ENCODE peak calls at places on chromosome X, in four cellular contexts. Q is HepG2, P is GM12878, B is H1. Y is an unnamed sample. For H3K36me3, the result is how much of the 10 kb centered on the place peaks cover.

GRCh38 chrX:30302957-30303356 is 6.2 kb downstream of the NR0B1 start:
- DNase-seq in P (no peak), Q (no peak), B (no peak), Y (no peak)

GRCh38 chrX:2552621-2553297 is 52.0 kb upstream of the DHRSX start:
- DNase-seq in P (no peak), B (no peak), Q (peak), Y (no peak)

GRCh38 chrX:358651-359143 is 28.0 kb downstream of the PPP2R3B start:
- DNase-seq in B (no peak), P (no peak), Q (no peak), Y (no peak)

GRCh38 chrX:20265726-20266681 is 705 bp downstream of the RPS6KA3 start:
- DNase-seq in P (no peak), Q (no peak), B (no peak), Y (peak)

GRCh38 chrX:125287282-125287681 is 32.4 kb upstream of the TEX13C start:
- DNase-seq in P (no peak), B (no peak), Q (no peak), Y (no peak)

GRCh38 chrX:46840946-46841740 is 4.3 kb downstream of the RP2 start:
- DNase-seq in P (no peak), Q (no peak), B (no peak), Y (no peak)

GRCh38 chrX:48911407-48912182 is at the start of gene SLC35A2:
- DNase-seq in B (no peak), Q (peak), P (no peak), Y (peak)

GRCh38 chrX:108415891-108416290 is 22.3 kb downstream of the COL4A6 start:
- DNase-seq in Q (no peak), P (no peak), B (no peak), Y (no peak)

GRCh38 chrX:56564921-56565861 is 1.8 kb downstream of the UBQLN2 start:
- DNase-seq in B (no peak), P (no peak), Q (peak), Y (peak)

GRCh38 chrX:69138512-69138911 is 26.7 kb downstream of the PJA1 start:
- DNase-seq in P (no peak), B (no peak), Q (no peak), Y (no peak)

GRCh38 chrX:8289523-8289922 is 118.5 kb upstream of the VCX2 start:
- DNase-seq in P (no peak), Q (no peak), B (no peak), Y (no peak)

GRCh38 chrX:2767631-2768455 is 16.0 kb downstream of the XG start:
- DNase-seq in B (no peak), P (no peak), Q (peak), Y (no peak)

GRCh38 chrX:30892591-30892990 is 3.5 kb upstream of the TAB3 start:
- DNase-seq in B (no peak), P (no peak), Q (no peak), Y (no peak)

GRCh38 chrX:105191878-105192277 is 28.6 kb downstream of the TEX13A start:
- DNase-seq in B (no peak), Q (no peak), P (no peak), Y (no peak)

GRCh38 chrX:10079155-10079711 is 77.5 kb upstream of the CLCN4 start:
- DNase-seq in Q (peak), P (no peak), B (no peak), Y (no peak)

GRCh38 chrX:31629195-31629594 is 557.4 kb upstream of the FTHL17 start:
- DNase-seq in P (no peak), B (no peak), Q (no peak), Y (no peak)

GRCh38 chrX:63889001-63889400 is 104.0 kb upstream of the ARHGEF9 start:
- DNase-seq in Q (no peak), B (no peak), P (no peak), Y (no peak)

GRCh38 chrX:3651272-3651671 is 62.2 kb downstream of the PRKX start:
- DNase-seq in B (no peak), Q (no peak), P (no peak), Y (no peak)

GRCh38 chrX:48802089-48802812 is 384 bp downstream of the HDAC6 start:
- DNase-seq in P (peak), Q (peak), B (peak), Y (peak)

GRCh38 chrX:47176101-47176740 is 17.4 kb upstream of the UBA1 start:
- DNase-seq in P (no peak), B (no peak), Q (no peak), Y (no peak)

GRCh38 chrX:141975839-141976238 is 72.1 kb downstream of the MAGEC1 start:
- DNase-seq in Q (no peak), P (no peak), B (no peak), Y (no peak)

GRCh38 chrX:98067611-98068010 is 1183.9 kb downstream of the RPA4 start:
- DNase-seq in P (no peak), B (no peak), Q (no peak), Y (no peak)

GRCh38 chrX:73289039-73289438 is 74.4 kb upstream of the NAP1L2 start:
- DNase-seq in B (peak), Q (no peak), P (no peak), Y (no peak)

GRCh38 chrX:111103246-111103645 is 7.3 kb downstream of the PAK3 start:
- DNase-seq in B (no peak), Q (no peak), P (no peak), Y (no peak)

GRCh38 chrX:150731795-150732194 is 38.6 kb downstream of the MTMR1 start:
- DNase-seq in P (no peak), Q (no peak), B (no peak), Y (peak)
- H3K36me3 ChIP-seq in P (under half), Q (under half), B (under half), Y (half or more)

GRCh38 chrX:12798601-12799000 is 7.4 kb downstream of the PRPS2 start:
- DNase-seq in B (no peak), Q (no peak), P (no peak), Y (no peak)
- TF ChIP-seq HDAC2 in B (no peak), Q (no peak), P (no peak), Y (no peak)

DNA sequence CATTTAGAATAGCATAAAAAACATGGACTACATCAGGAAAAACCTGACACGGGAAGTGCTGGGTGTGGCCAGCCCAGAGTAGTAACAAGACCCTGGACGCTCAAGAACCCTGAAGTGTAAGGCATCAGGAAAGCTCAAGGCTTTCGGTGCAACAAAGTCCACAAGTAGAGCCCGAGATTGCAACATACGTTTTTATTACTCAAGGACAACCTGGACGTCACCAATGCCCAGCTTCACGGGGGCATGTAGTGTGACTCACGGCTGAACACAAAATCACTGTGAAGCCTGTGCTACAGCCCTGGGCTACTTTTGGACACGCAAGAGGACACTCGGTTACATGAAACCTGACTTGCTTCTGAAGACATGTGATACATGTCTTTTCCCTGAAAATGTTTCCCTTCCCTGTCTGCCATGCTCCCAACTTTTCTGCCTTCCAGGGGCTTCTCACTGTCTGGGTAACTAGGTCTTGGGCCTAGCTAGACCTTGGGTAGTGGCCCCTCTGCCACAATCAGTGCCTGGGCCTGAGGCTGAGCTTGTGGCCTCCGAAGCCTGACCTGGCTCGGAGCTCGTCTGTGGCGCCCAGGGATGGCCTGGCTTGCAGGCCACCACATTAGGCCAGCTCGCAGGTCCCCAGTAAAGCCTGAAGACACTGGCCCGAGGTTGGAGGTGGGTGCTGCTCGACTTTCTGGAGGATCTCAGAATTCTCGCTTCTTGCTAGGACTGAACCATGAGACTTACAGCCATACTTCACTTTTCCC is 9.2 kb downstream of the IRAK1 start:
- DNase-seq in Q (peak), P (no peak), B (no peak), Y (no peak)
- H3K36me3 ChIP-seq in Q (under half), P (under half), B (under half), Y (half or more)

DNA sequence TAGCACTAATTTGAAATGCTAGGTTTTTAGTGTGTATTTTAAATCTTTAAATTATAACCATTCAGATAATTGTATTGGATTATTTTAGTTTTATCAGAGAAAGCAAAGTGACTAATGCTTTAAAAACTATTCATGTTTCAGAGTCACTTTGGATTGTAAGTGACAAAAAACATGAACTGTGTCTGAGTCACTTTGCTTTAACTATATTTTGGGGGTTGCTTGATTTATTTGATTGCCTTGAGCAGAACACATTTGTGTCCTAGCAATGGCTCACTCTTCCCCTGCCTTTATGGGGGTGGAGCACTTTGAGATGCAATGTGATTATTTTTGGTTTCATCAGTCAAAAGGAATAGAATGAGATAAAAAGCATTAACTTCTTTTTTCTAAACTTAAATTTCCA is 188.4 kb upstream of the ARX start:
- DNase-seq in P (no peak), Q (no peak), B (no peak), Y (no peak)
- TF ChIP-seq HDAC2 in P (no peak), Q (no peak), B (no peak), Y (no peak)

DNA sequence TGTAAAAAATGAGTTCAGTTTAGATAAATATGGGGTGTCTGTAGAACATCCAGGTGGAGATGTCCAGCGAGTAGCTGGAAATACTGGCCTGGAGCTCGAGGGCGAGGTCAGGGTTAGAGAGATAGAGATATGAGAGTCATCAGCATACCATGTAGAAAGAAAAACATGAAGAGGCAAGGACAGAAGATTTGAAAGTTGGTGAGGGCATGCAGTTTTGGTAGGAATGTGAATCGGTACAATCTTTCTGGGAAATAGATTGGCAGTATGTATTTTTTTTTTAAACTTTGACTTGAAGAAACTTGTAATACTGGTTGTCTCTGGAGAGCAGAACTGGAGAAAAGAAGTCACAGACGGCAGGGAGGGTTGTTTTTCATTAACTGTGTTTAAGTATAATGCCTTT is 2.4 kb upstream of the SNX12 start:
- DNase-seq in B (no peak), P (no peak), Q (no peak), Y (no peak)
- H3K36me3 ChIP-seq in B (under half), P (under half), Q (under half), Y (under half)

GRCh38 chrX:6383911-6384310 is 151.0 kb downstream of the VCX3A start:
- DNase-seq in B (no peak), P (no peak), Q (no peak), Y (no peak)
- TF ChIP-seq HDAC2 in B (no peak), P (no peak), Q (no peak), Y (no peak)

Y was measured in K562.